ENCODE peak calls at places on chromosomes 5 and 9, in five cellular contexts. One of them, this sample, is unnamed.

GRCh38 chr5:151244210-151244609 is 8.8 kb upstream of the GM2A start:
- DNase-seq in stomach: no peak
- DNase-seq in upper lobe of left lung: no peak
- DNase-seq in ACHN: no peak
- DNase-seq in frontal cortex: no peak
- DNase-seq in this sample: no peak

GRCh38 chr9:135443811-135444470 is 35.6 kb upstream of the PPP1R26 start:
- DNase-seq in stomach: no peak
- DNase-seq in upper lobe of left lung: peak
- DNase-seq in ACHN: no peak
- DNase-seq in frontal cortex: no peak
- DNase-seq in this sample: no peak

GRCh38 chr5:158286827-158287226 is 427.9 kb upstream of the CLINT1 start:
- DNase-seq in stomach: no peak
- DNase-seq in upper lobe of left lung: no peak
- DNase-seq in ACHN: no peak
- DNase-seq in frontal cortex: no peak
- DNase-seq in this sample: no peak

GRCh38 chr5:1386274-1386717 is 41.4 kb upstream of the CLPTM1L start:
- DNase-seq in stomach: peak
- DNase-seq in upper lobe of left lung: peak
- DNase-seq in ACHN: peak
- DNase-seq in frontal cortex: peak
- DNase-seq in this sample: no peak

GRCh38 chr9:135332979-135333748 is 146.4 kb upstream of the PPP1R26 start:
- DNase-seq in stomach: no peak
- DNase-seq in upper lobe of left lung: peak
- DNase-seq in ACHN: no peak
- DNase-seq in frontal cortex: no peak
- DNase-seq in this sample: no peak

GRCh38 chr9:121658166-121658565 is 6.7 kb downstream of the DAB2IP start:
- DNase-seq in stomach: peak
- DNase-seq in upper lobe of left lung: no peak
- DNase-seq in ACHN: no peak
- DNase-seq in frontal cortex: peak
- DNase-seq in this sample: no peak

GRCh38 chr5:78610633-78611032 is 37.9 kb downstream of the LHFPL2 start:
- DNase-seq in stomach: no peak
- DNase-seq in upper lobe of left lung: no peak
- DNase-seq in ACHN: no peak
- DNase-seq in frontal cortex: no peak
- DNase-seq in this sample: no peak

GRCh38 chr9:14153310-14153720 is 160.6 kb downstream of the NFIB start:
- DNase-seq in stomach: no peak
- DNase-seq in upper lobe of left lung: no peak
- DNase-seq in ACHN: no peak
- DNase-seq in frontal cortex: no peak
- DNase-seq in this sample: no peak

GRCh38 chr5:151093476-151093889 is 12.6 kb upstream of the TNIP1 start:
- DNase-seq in stomach: no peak
- DNase-seq in upper lobe of left lung: peak
- DNase-seq in ACHN: peak
- DNase-seq in frontal cortex: no peak
- DNase-seq in this sample: peak

GRCh38 chr9:71681104-71681707 is 87.1 kb downstream of the CEMIP2 start:
- DNase-seq in stomach: no peak
- DNase-seq in upper lobe of left lung: no peak
- DNase-seq in ACHN: no peak
- DNase-seq in frontal cortex: no peak
- DNase-seq in this sample: no peak

GRCh38 chr9:35686222-35687203 is 3.2 kb downstream of the TPM2 start:
- DNase-seq in stomach: no peak
- DNase-seq in upper lobe of left lung: peak
- DNase-seq in ACHN: no peak
- DNase-seq in frontal cortex: no peak
- DNase-seq in this sample: no peak

GRCh38 chr9:6901179-6901578 is 143.4 kb downstream of the KDM4C start:
- DNase-seq in stomach: no peak
- DNase-seq in upper lobe of left lung: no peak
- DNase-seq in ACHN: no peak
- DNase-seq in frontal cortex: no peak
- DNase-seq in this sample: no peak

This sample was measured in H4.